ENCODE peak calls at places on chromosomes 13 and 19, in ten cellular contexts. E, L, B, M, F, N, W, A, C and O are unnamed samples.

GRCh38 chr13:57063007-57063406 is 77.7 kb upstream of the PRR20A start:
- DNase-seq in E (no peak), B (no peak), F (no peak), W (no peak), L (no peak), N (no peak), M (no peak), C (no peak), A (no peak), O (no peak)

GRCh38 chr13:110244096-110244830 is 62.7 kb downstream of the COL4A1 start:
- DNase-seq in B (no peak), F (no peak), L (no peak), N (peak), W (no peak), C (no peak), E (no peak), A (peak), M (peak), O (no peak)

GRCh38 chr13:102825921-102826706 is 19.7 kb upstream of the ERCC5 start:
- DNase-seq in A (peak), E (no peak), W (no peak), C (no peak), F (no peak), M (peak), B (no peak), N (peak), L (no peak), O (no peak)

GRCh38 chr19:33071887-33072286 is 7.2 kb upstream of the RHPN2 start:
- DNase-seq in W (no peak), B (no peak), L (no peak), F (no peak), E (no peak), M (no peak), C (no peak), N (no peak), A (no peak), O (no peak)

GRCh38 chr19:49475995-49476880 is 2.2 kb downstream of the FLT3LG start:
- DNase-seq in A (no peak), F (no peak), E (no peak), C (peak), W (no peak), M (no peak), L (no peak), N (no peak), B (no peak), O (no peak)

GRCh38 chr13:94661396-94661795 is 50.9 kb downstream of the SOX21 start:
- DNase-seq in B (no peak), L (no peak), A (no peak), M (no peak), E (no peak), N (no peak), F (no peak), W (no peak), C (no peak), O (no peak)

GRCh38 chr19:41439441-41440222 is at the start of gene DMAC2:
- DNase-seq in M (peak), L (peak), N (peak), B (peak), C (peak), E (peak), A (peak), W (peak), F (peak), O (peak)

GRCh38 chr13:74751739-74752138 is 617.5 kb upstream of the KLF12 start:
- DNase-seq in F (no peak), W (no peak), B (no peak), C (no peak), A (no peak), M (no peak), E (no peak), N (no peak), L (no peak), O (no peak)

GRCh38 chr19:15864824-15865223 is 33.0 kb downstream of the CYP4F2 start:
- DNase-seq in N (no peak), L (no peak), E (no peak), W (no peak), B (no peak), A (no peak), M (no peak), C (no peak), F (no peak), O (no peak)

GRCh38 chr13:31223640-31224039 is 23.9 kb downstream of the B3GLCT start:
- DNase-seq in A (no peak), B (no peak), L (no peak), E (no peak), N (no peak), C (no peak), M (no peak), W (no peak), F (no peak), O (no peak)

GRCh38 chr13:33188093-33188882 is 97.3 kb downstream of the STARD13 start:
- DNase-seq in M (peak), F (no peak), N (no peak), C (no peak), E (no peak), B (no peak), A (no peak), W (no peak), L (no peak), O (no peak)

GRCh38 chr19:33946535-33947323 is 150.1 kb downstream of the KCTD15 start:
- DNase-seq in W (no peak), B (no peak), M (no peak), L (no peak), C (no peak), E (no peak), F (no peak), A (no peak), N (no peak), O (no peak)

GRCh38 chr13:22836475-22836874 is 344.3 kb upstream of the SGCG start:
- DNase-seq in C (no peak), F (no peak), E (no peak), M (no peak), B (no peak), W (no peak), L (no peak), A (no peak), N (no peak), O (no peak)

GRCh38 chr13:57030671-57031070 is 110.0 kb upstream of the PRR20A start:
- DNase-seq in E (no peak), C (no peak), L (no peak), F (no peak), N (no peak), M (no peak), W (no peak), B (no peak), A (no peak), O (no peak)

GRCh38 chr19:48507911-48508439 is 3.7 kb downstream of the LMTK3 start:
- DNase-seq in L (no peak), F (no peak), C (no peak), W (no peak), B (no peak), M (no peak), N (no peak), A (no peak), E (no peak), O (no peak)

GRCh38 chr13:24664726-24665409 is 15.3 kb upstream of the ATP12A start:
- DNase-seq in L (no peak), M (peak), A (no peak), E (no peak), F (no peak), C (no peak), B (no peak), N (no peak), W (no peak), O (no peak)

GRCh38 chr19:29118384-29118783 is 94.6 kb downstream of the UQCRFS1 start:
- DNase-seq in F (no peak), W (no peak), A (no peak), B (no peak), E (no peak), N (no peak), L (no peak), C (no peak), M (no peak), O (no peak)

GRCh38 chr13:113928701-113929627 is 44.9 kb downstream of the C13orf46 start:
- DNase-seq in C (no peak), W (no peak), N (peak), B (no peak), F (no peak), M (peak), A (peak), L (no peak), E (no peak), O (peak)

GRCh38 chr19:50496189-50497029 is 14.6 kb downstream of the JOSD2 start:
- DNase-seq in L (no peak), B (no peak), F (no peak), E (peak), M (no peak), W (no peak), C (no peak), N (no peak), A (no peak), O (no peak)

GRCh38 chr13:100566543-100566942 is 22.0 kb downstream of the GGACT start:
- DNase-seq in L (no peak), C (no peak), N (no peak), A (no peak), F (no peak), M (peak), B (no peak), E (no peak), W (no peak), O (no peak)

GRCh38 chr13:77351326-77351725 is 24.4 kb upstream of the MYCBP2 start:
- DNase-seq in M (no peak), E (no peak), C (no peak), W (no peak), N (no peak), A (no peak), B (no peak), F (no peak), L (no peak), O (no peak)

GRCh38 chr13:30616927-30617314 is 799 bp upstream of the USPL1 start:
- DNase-seq in N (peak), E (peak), F (no peak), M (peak), W (no peak), L (peak), B (no peak), A (peak), C (no peak), O (peak)

GRCh38 chr13:113526466-113527220 is 36.1 kb upstream of the DCUN1D2 start:
- DNase-seq in E (no peak), A (no peak), B (no peak), M (no peak), W (no peak), F (no peak), C (no peak), L (no peak), N (no peak), O (no peak)

GRCh38 chr13:107807306-107808073 is 407.8 kb downstream of the LIG4 start:
- DNase-seq in M (no peak), N (no peak), A (no peak), B (no peak), E (no peak), W (no peak), F (no peak), C (no peak), L (no peak), O (no peak)

GRCh38 chr19:45767410-45767880 is 1.6 kb downstream of the SIX5 start:
- DNase-seq in B (no peak), C (no peak), A (peak), F (no peak), L (no peak), M (peak), N (peak), E (peak), W (no peak), O (no peak)

GRCh38 chr13:40784540-40784939 is 4.9 kb upstream of the SLC25A15 start:
- DNase-seq in L (no peak), B (no peak), F (no peak), N (no peak), A (no peak), C (no peak), W (no peak), E (no peak), M (no peak), O (no peak)

GRCh38 chr13:32378012-32378411 is 49.9 kb downstream of the N4BP2L1 start:
- DNase-seq in A (no peak), E (no peak), F (no peak), M (no peak), L (no peak), N (no peak), C (no peak), B (no peak), W (no peak), O (no peak)

GRCh38 chr19:49849433-49850220 is 1.3 kb upstream of the PTOV1 start:
- DNase-seq in M (no peak), N (no peak), A (no peak), E (no peak), B (no peak), L (no peak), C (no peak), F (no peak), W (no peak), O (no peak)

GRCh38 chr13:40109324-40109958 is 454.0 kb downstream of the COG6 start:
- DNase-seq in M (peak), B (no peak), F (no peak), L (no peak), N (peak), W (no peak), C (no peak), A (peak), E (no peak), O (no peak)

GRCh38 chr19:46845959-46846459 is 4.6 kb downstream of the AP2S1 start:
- DNase-seq in C (no peak), M (no peak), F (no peak), A (no peak), E (no peak), L (no peak), N (no peak), W (no peak), B (no peak), O (no peak)

GRCh38 chr13:72166102-72166660 is 299.2 kb upstream of the DACH1 start:
- DNase-seq in B (no peak), N (no peak), C (no peak), M (no peak), W (no peak), F (no peak), E (no peak), A (peak), L (no peak), O (no peak)

GRCh38 chr13:62294210-62294609 is 878.6 kb upstream of the PCDH20 start:
- DNase-seq in L (no peak), F (no peak), C (no peak), A (no peak), M (no peak), E (no peak), N (no peak), B (no peak), W (no peak), O (no peak)

GRCh38 chr13:107568181-107568580 is 647.2 kb downstream of the LIG4 start:
- DNase-seq in M (no peak), A (no peak), F (no peak), B (no peak), C (no peak), L (no peak), N (no peak), W (no peak), E (no peak), O (no peak)

GRCh38 chr13:92677571-92677970 is 549.0 kb upstream of the GPC6 start:
- DNase-seq in F (no peak), N (no peak), A (no peak), E (no peak), W (no peak), L (no peak), M (no peak), C (no peak), B (no peak), O (no peak)

GRCh38 chr13:67204731-67205130 is 25.4 kb downstream of the PCDH9 start:
- DNase-seq in N (no peak), C (no peak), A (no peak), F (no peak), W (no peak), E (no peak), B (no peak), L (no peak), M (no peak), O (no peak)